ENCODE peak calls at places on chromosome 7, in five cellular contexts. C, Y, I, F and R are unnamed samples.

GRCh38 chr7:12493407-12493806 is 77.1 kb upstream of the SCIN start:
- DNase-seq in C (peak), Y (no peak), I (no peak), F (peak), R (no peak)

GRCh38 chr7:96080021-96080420 is 241.9 kb downstream of the SLC25A13 start:
- DNase-seq in C (no peak), Y (no peak), I (no peak), F (no peak), R (no peak)

GRCh38 chr7:103859699-103860098 is 129.8 kb downstream of the RELN start:
- DNase-seq in C (no peak), Y (no peak), I (no peak), F (no peak), R (no peak)

GRCh38 chr7:38448076-38448475 is 174.6 kb upstream of the TARP start:
- DNase-seq in C (no peak), Y (no peak), I (no peak), F (no peak), R (no peak)

GRCh38 chr7:45888185-45888992 is at the start of gene IGFBP1:
- DNase-seq in C (peak), Y (no peak), I (no peak), F (no peak), R (peak)

GRCh38 chr7:141483044-141483443 is 68.2 kb upstream of the AGK start:
- DNase-seq in C (no peak), Y (no peak), I (no peak), F (no peak), R (no peak)

GRCh38 chr7:11847336-11847735 is 15.3 kb upstream of the THSD7A start:
- DNase-seq in C (no peak), Y (no peak), I (no peak), F (no peak), R (no peak)

GRCh38 chr7:37570145-37570544 is 113.4 kb upstream of the GPR141 start:
- DNase-seq in C (no peak), Y (no peak), I (no peak), F (no peak), R (no peak)

GRCh38 chr7:2104107-2104710 is 128.5 kb downstream of the MAD1L1 start:
- DNase-seq in C (peak), Y (peak), I (peak), F (no peak), R (peak)

GRCh38 chr7:106095634-106096033 is 16.5 kb downstream of the SYPL1 start:
- DNase-seq in C (no peak), Y (no peak), I (no peak), F (no peak), R (no peak)

GRCh38 chr7:82534687-82535086 is 91.1 kb upstream of the CACNA2D1 start:
- DNase-seq in C (no peak), Y (no peak), I (no peak), F (peak), R (no peak)

GRCh38 chr7:44078521-44078920 is 3.8 kb downstream of the POLM start:
- DNase-seq in C (no peak), Y (no peak), I (no peak), F (no peak), R (no peak)

GRCh38 chr7:117098457-117098856 is 145.2 kb downstream of the ST7 start:
- DNase-seq in C (no peak), Y (no peak), I (no peak), F (no peak), R (no peak)

GRCh38 chr7:27156508-27156898 is at the start of gene HOXA7:
- DNase-seq in C (peak), Y (peak), I (no peak), F (no peak), R (no peak)

GRCh38 chr7:139619367-139619657 is 95.8 kb downstream of the CLEC2L start:
- DNase-seq in C (no peak), Y (no peak), I (no peak), F (no peak), R (no peak)

GRCh38 chr7:79555571-79555970 is 102.1 kb upstream of the MAGI2 start:
- DNase-seq in C (no peak), Y (no peak), I (no peak), F (no peak), R (no peak)

GRCh38 chr7:149870701-149871483 is 2.9 kb upstream of the ATP6V0E2 start:
- DNase-seq in C (no peak), Y (no peak), I (no peak), F (no peak), R (no peak)

GRCh38 chr7:149714081-149714909 is 59.1 kb downstream of the ZNF467 start:
- DNase-seq in C (peak), Y (peak), I (peak), F (peak), R (peak)

GRCh38 chr7:98467570-98468312 is 66.9 kb upstream of the BAIAP2L1 start:
- DNase-seq in C (no peak), Y (no peak), I (no peak), F (peak), R (no peak)